ENCODE peak calls at places on chromosomes 12 and 14, in eight cellular contexts. U is GM23248; Q is NCI-H345; J is skeletal muscle cell; Z is aorta; A is activated CD4-positive, alpha-beta T cell treated with anti-CD3 and anti-CD28 coated beads for 24 hours; C is central memory CD8-positive, alpha-beta T cell; O is NAMALWA. I is an unnamed sample.

GRCh38 chr14:103543721-103544626 is 15.0 kb downstream of the TRMT61A start:
- DNase-seq in C (no peak), U (peak; percentile 54), Q (no peak), O (no peak), Z (peak; percentile 81), A (no peak), J (no peak), I (peak; percentile 38)

GRCh38 chr12:109236257-109236656 is 72.8 kb downstream of the FOXN4 start:
- DNase-seq in C (no peak), J (no peak), Z (no peak), Q (no peak), O (no peak), U (no peak), A (no peak), I (no peak)

GRCh38 chr14:57486767-57487379 is 6.8 kb downstream of the CCDC198 start:
- DNase-seq in C (no peak), U (peak; percentile 62), J (peak; percentile 8), A (no peak), Q (peak; percentile 44), O (peak; percentile 36), Z (no peak), I (no peak)

GRCh38 chr12:100564090-100564489 is 9.4 kb upstream of the GAS2L3 start:
- DNase-seq in A (no peak), J (no peak), Z (no peak), U (no peak), Q (no peak), C (no peak), O (no peak), I (no peak)

GRCh38 chr12:93302331-93303229 is 75.1 kb upstream of the NUDT4 start:
- DNase-seq in J (peak; percentile 82), Z (no peak), O (no peak), Q (no peak), C (no peak), U (peak; percentile 74), A (no peak), I (no peak)

GRCh38 chr12:13661005-13661887 is 320.2 kb downstream of the GRIN2B start:
- DNase-seq in O (peak; percentile 63), J (peak; percentile 14), A (peak; percentile 0), Z (no peak), U (peak; percentile 78), Q (peak; percentile 67), C (no peak), I (no peak)

GRCh38 chr12:52165096-52165855 is 26.5 kb downstream of the KRT80 start:
- DNase-seq in J (no peak), C (no peak), O (no peak), U (no peak), Q (no peak), Z (no peak), A (no peak), I (peak; percentile 78)

GRCh38 chr12:78120866-78121590 is 290.3 kb downstream of the NAV3 start:
- DNase-seq in Z (no peak), C (no peak), U (peak; percentile 62), Q (peak; percentile 11), J (no peak), A (no peak), O (peak; percentile 47), I (no peak)

GRCh38 chr12:71947645-71948105 is 9.0 kb downstream of the TPH2 start:
- DNase-seq in A (no peak), Z (no peak), O (no peak), J (peak; percentile 12), C (no peak), U (peak; percentile 79), Q (peak; percentile 97), I (no peak)

GRCh38 chr12:27331299-27331926 is 1.2 kb upstream of the BMAL2 start:
- DNase-seq in O (peak; percentile 7), C (no peak), A (no peak), Q (no peak), J (peak; percentile 84), Z (no peak), U (peak; percentile 93), I (peak; percentile 46)

GRCh38 chr14:92850492-92850891 is 56.4 kb downstream of the GOLGA5 start:
- DNase-seq in O (no peak), A (no peak), Z (no peak), Q (no peak), J (no peak), U (peak; percentile 59), C (no peak), I (no peak)

GRCh38 chr12:92585106-92585775 is 117.5 kb upstream of the PLEKHG7 start:
- DNase-seq in A (no peak), O (no peak), Q (no peak), U (no peak), C (no peak), Z (no peak), J (no peak), I (no peak)

GRCh38 chr12:45337835-45338234 is 121.9 kb downstream of the ANO6 start:
- DNase-seq in O (no peak), J (no peak), A (no peak), C (no peak), U (no peak), Z (no peak), Q (no peak), I (no peak)

GRCh38 chr14:88871429-88871828 is 47.0 kb downstream of the TTC8 start:
- DNase-seq in O (no peak), A (no peak), C (no peak), U (no peak), Z (no peak), J (no peak), Q (no peak), I (no peak)

GRCh38 chr14:91098591-91098990 is 15.3 kb upstream of the DGLUCY start:
- DNase-seq in Q (no peak), Z (no peak), C (no peak), O (no peak), A (no peak), J (no peak), U (no peak), I (no peak)

GRCh38 chr12:104889735-104890134 is 68.4 kb downstream of the SLC41A2 start:
- DNase-seq in A (no peak), U (no peak), O (no peak), Q (no peak), Z (no peak), C (no peak), J (no peak), I (no peak)

GRCh38 chr12:132429122-132429931 is 60.6 kb upstream of the FBRSL1 start:
- DNase-seq in C (no peak), O (no peak), A (no peak), Q (peak; percentile 71), Z (no peak), J (no peak), U (no peak), I (peak; percentile 78)

GRCh38 chr14:99601301-99601945 is 2.6 kb downstream of the CCDC85C start:
- DNase-seq in J (no peak), C (no peak), Q (no peak), Z (no peak), A (no peak), O (no peak), U (no peak), I (no peak)

GRCh38 chr12:52646613-52647012 is 5.4 kb downstream of the KRT2 start:
- DNase-seq in J (no peak), C (no peak), O (no peak), Q (no peak), A (no peak), Z (no peak), U (no peak), I (no peak)

GRCh38 chr14:65972891-65973290 is 513.3 kb upstream of the CCDC196 start:
- DNase-seq in Z (no peak), J (peak; percentile 26), U (peak; percentile 82), A (no peak), Q (no peak), C (no peak), O (no peak), I (no peak)